ENCODE peak calls at places on chromosomes 12 and 14, in five cellular contexts. H, E, P, W and S are unnamed samples. For H3K4me1, the result is how much of the 10 kb centered on the place peaks cover.

GRCh38 chr12:60920841-60921495 is 1325.1 kb downstream of the SLC16A7 start:
- DNase-seq in H (no peak), E (no peak), P (no peak), W (no peak), S (no peak)

GRCh38 chr12:1003600-1004271 is 12.7 kb downstream of the ERC1 start:
- DNase-seq in H (peak), E (no peak), P (no peak), W (no peak), S (no peak)

GRCh38 chr12:112288638-112289037 is 93.6 kb downstream of the HECTD4 start:
- DNase-seq in H (no peak), E (no peak), P (no peak), W (no peak), S (no peak)

GRCh38 chr12:14211829-14212455 is 153.5 kb upstream of the ATF7IP start:
- DNase-seq in H (no peak), E (no peak), P (no peak), W (no peak), S (no peak)

GRCh38 chr12:62434504-62435336 is 31.9 kb upstream of the MON2 start:
- DNase-seq in H (no peak), E (peak), P (no peak), W (peak), S (no peak)

GRCh38 chr12:87931764-87932163 is 97.4 kb downstream of the C12orf50 start:
- DNase-seq in H (no peak), E (no peak), P (no peak), W (no peak), S (no peak)

GRCh38 chr12:49335955-49336644 is 888 bp downstream of the C1QL4 start:
- DNase-seq in H (no peak), E (no peak), P (no peak), W (no peak), S (peak)

GRCh38 chr12:30964896-30965612 is 38.5 kb downstream of the TSPAN11 start:
- DNase-seq in H (no peak), E (no peak), P (no peak), W (peak), S (no peak)

GRCh38 chr12:116244474-116245090 is 32.9 kb downstream of the MED13L start:
- DNase-seq in H (no peak), E (no peak), P (no peak), W (no peak), S (no peak)

GRCh38 chr14:24182110-24182882 is 6.3 kb downstream of the IPO4 start:
- DNase-seq in H (no peak), E (no peak), P (no peak), W (peak), S (no peak)
- TF ChIP-seq POLR2A in H (peak), E (no peak), P (no peak), W (no peak), S (no peak)

DNA sequence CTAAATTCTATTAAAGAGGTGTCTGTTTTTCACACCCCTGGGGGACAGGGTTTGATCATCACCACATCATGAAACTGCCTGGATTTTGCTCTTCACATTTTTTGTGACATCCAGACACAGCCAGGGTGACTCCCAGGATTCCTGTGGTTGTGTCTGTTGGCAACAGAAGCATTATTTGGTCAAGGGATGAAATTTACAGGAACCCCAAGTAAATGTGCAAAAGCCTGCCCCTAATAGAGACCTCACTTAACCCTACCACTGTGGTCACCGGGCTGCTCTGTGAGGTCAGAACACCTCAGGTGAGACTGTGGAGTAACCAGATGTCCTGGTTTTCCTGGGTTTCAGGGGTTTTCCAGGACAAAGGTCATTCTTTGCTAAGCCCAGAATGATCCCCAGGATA is 103.8 kb downstream of the DAD1 start:
- DNase-seq in H (no peak), E (no peak), P (no peak), W (no peak), S (no peak)
- H3K4me3 ChIP-seq in H (no peak), E (no peak), P (no peak), W (no peak), S (no peak)

DNA sequence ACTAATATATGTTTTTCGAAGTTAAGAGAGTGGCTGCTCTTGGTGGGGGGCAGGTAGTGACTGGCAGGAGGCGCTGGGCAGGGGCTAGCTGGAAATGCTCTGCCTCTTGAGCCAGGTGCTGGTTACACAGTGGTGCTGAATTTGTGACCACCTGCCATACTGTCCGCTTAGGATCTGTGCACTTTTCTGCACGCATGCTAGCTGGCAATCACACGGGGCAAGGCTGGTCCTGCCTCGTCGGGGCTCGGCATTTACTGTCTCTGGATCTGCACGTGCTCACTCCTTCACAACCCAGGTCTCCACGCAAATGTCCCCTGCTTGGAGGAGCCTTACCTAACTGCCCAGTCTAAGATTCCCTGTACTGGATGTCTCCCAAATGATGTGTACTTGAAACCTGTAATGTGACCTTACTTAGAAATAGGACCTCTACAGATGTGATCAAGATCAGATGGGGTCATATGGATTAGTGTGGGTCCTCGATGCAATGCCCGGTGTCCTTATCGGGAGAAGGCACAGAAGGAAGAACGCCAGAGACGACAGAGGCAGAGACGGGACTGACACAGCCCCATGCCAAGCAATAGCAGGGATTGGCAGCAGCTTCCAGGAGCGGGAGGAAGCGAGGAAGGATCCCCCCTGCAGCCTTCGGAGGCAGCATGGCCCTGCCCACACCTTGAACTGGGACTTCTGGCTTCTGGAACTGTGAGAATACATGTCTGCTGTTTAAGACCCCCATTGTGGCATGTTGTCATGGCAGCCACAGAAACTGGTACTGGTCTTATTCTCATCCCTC is 59.5 kb downstream of the RBM19 start:
- DNase-seq in H (no peak), E (no peak), P (no peak), W (no peak), S (no peak)
- H3K4me1 ChIP-seq in H (under half), E (under half), P (under half), W (under half), S (under half)

DNA sequence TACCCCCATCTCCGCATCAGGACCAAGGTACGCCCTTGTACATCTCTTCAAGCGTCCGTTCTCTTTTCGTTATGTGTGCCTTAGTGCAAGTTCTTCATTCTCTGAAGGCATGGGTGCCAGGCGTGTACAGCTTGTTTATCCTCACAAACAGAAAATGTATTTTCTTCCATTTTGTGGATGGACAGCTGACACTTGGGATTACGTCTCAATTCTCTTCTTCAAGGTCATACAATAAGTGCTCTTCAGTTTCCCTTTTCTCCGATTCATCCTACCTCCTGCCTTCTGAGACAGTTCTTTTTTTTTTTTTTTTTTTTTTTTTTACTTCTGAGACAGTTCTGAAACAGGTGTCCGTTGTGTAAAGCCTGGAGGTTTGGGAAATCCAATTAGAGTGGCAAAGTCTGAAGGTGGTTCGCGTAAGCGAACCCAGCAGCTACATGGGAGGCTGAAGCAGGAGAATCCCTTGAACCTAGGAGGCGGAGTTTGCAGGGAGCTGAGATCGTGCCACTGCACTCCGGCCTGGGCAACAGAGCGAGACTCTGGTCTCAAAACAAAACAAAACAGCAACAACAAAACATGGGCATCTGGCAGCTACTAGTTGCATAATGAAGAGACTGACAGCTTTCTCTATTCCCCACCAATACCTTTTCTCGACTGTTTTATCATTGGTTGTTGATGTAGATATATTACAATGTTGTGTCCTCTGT is 734 bp downstream of the COX6A1 start:
- DNase-seq in H (no peak), E (no peak), P (no peak), W (no peak), S (no peak)
- TF ChIP-seq POLR2A in H (no peak), E (no peak), P (no peak), W (no peak), S (no peak)

GRCh38 chr12:27246774-27247173 is 2.7 kb downstream of the STK38L start:
- DNase-seq in H (no peak), E (no peak), P (no peak), W (no peak), S (no peak)
- H3K4me3 ChIP-seq in H (no peak), E (no peak), P (no peak), W (no peak), S (peak)

DNA sequence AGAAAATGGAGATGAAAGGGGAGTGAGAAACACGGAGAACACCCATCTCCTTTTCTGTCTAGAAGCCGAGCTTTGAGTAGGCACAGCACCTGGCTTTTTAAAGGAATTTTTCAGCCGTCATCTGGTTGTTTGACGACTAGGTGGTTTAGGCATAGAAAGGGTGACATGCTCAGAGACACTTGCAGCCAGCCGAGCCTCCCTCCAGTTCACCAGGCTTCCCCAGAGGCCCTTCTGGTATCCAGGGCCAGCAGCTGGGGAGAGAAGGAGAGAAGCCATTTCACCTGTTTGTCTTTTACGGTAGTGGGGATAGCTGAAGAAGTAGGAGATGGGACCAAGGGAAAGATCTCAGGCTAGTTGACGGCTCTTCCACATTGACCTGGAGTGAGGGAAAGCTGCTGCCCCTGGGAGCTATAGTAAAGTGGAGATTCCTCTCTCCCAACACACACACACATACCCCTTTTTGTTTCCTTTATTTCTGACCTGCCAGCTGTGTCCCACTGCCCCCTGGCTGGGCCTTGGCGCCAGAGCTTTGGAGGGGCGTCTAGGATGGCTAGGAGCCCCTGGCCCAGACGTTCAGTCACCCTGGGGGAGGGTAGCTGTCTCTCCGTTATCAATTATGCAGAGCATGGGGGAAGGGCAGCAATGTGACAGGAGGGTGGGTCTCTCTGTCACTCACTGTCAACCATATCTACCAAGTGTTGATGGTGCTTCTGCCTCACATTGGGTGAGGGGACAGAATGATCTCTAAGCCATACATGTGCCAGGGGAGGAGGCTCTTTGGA is 5.5 kb downstream of the MAP3K12 start:
- DNase-seq in H (no peak), E (no peak), P (no peak), W (no peak), S (peak)
- H3K4me1 ChIP-seq in H (half or more), E (under half), P (under half), W (under half), S (under half)